ENCODE peak calls at places on chromosomes 3 and 15, in six cellular contexts. B, V, P, J, Z and D are unnamed samples.

GRCh38 chr15:59124261-59124660 is 19.3 kb downstream of the CCNB2 start:
- DNase-seq in B (no peak), V (peak; percentile 31), P (no peak), J (no peak), Z (no peak), D (peak; percentile 73)

GRCh38 chr15:57379487-57379886 is 3.2 kb downstream of the CGNL1 start:
- DNase-seq in B (no peak), V (no peak), P (no peak), J (no peak), Z (no peak), D (no peak)

GRCh38 chr3:14425574-14426304 is 23.3 kb downstream of the SLC6A6 start:
- DNase-seq in B (no peak), V (peak; percentile 54), P (no peak), J (no peak), Z (peak; percentile 55), D (no peak)

GRCh38 chr15:42591238-42591936 is 16.0 kb downstream of the STARD9 start:
- DNase-seq in B (no peak), V (no peak), P (no peak), J (peak; percentile 64), Z (no peak), D (peak; percentile 30)

GRCh38 chr3:126343675-126344074 is 13.5 kb downstream of the KLF15 start:
- DNase-seq in B (peak; percentile 8), V (peak; percentile 12), P (no peak), J (no peak), Z (peak; percentile 43), D (no peak)

GRCh38 chr3:51711352-51712019 is 4.6 kb downstream of the GRM2 start:
- DNase-seq in B (no peak), V (no peak), P (no peak), J (no peak), Z (no peak), D (no peak)

GRCh38 chr3:125110876-125111480 is 55.2 kb upstream of the HEG1 start:
- DNase-seq in B (no peak), V (no peak), P (no peak), J (no peak), Z (no peak), D (no peak)

GRCh38 chr3:158097141-158097540 is 9.1 kb downstream of the SHOX2 start:
- DNase-seq in B (no peak), V (no peak), P (no peak), J (no peak), Z (no peak), D (no peak)

GRCh38 chr15:99441427-99441766 is 124.4 kb upstream of the MEF2A start:
- DNase-seq in B (no peak), V (no peak), P (no peak), J (no peak), Z (no peak), D (no peak)

GRCh38 chr3:151439652-151440125 is 21.2 kb downstream of the IGSF10 start:
- DNase-seq in B (no peak), V (no peak), P (peak; percentile 54), J (peak; percentile 79), Z (no peak), D (peak; percentile 40)

GRCh38 chr3:39267631-39268553 is 11.9 kb downstream of the CX3CR1 start:
- DNase-seq in B (no peak), V (no peak), P (no peak), J (no peak), Z (no peak), D (no peak)

GRCh38 chr15:98548172-98548971 is 100.0 kb upstream of the IGF1R start:
- DNase-seq in B (peak; percentile 71), V (peak; percentile 64), P (peak; percentile 60), J (peak; percentile 74), Z (peak; percentile 84), D (peak; percentile 72)

GRCh38 chr15:98903377-98904018 is 104.1 kb downstream of the PGPEP1L start:
- DNase-seq in B (no peak), V (no peak), P (no peak), J (peak; percentile 2), Z (no peak), D (no peak)

GRCh38 chr3:129419476-129419875 is 9.0 kb downstream of the EFCAB12 start:
- DNase-seq in B (no peak), V (no peak), P (no peak), J (no peak), Z (no peak), D (no peak)

GRCh38 chr3:159996018-159996417 is 7.4 kb downstream of the IL12A start:
- DNase-seq in B (no peak), V (no peak), P (no peak), J (no peak), Z (no peak), D (no peak)

GRCh38 chr3:146550743-146551510 is 6.5 kb upstream of the PLSCR1 start:
- DNase-seq in B (no peak), V (no peak), P (peak; percentile 62), J (peak; percentile 13), Z (no peak), D (no peak)

GRCh38 chr15:39881790-39882189 is 38.3 kb downstream of the GPR176 start:
- DNase-seq in B (no peak), V (no peak), P (no peak), J (no peak), Z (no peak), D (no peak)

GRCh38 chr3:141840737-141841544 is 35.5 kb upstream of the ATP1B3 start:
- DNase-seq in B (no peak), V (no peak), P (no peak), J (no peak), Z (no peak), D (no peak)

GRCh38 chr3:59839283-59839682 is 789.5 kb upstream of the CFAP20DC start:
- DNase-seq in B (no peak), V (no peak), P (no peak), J (no peak), Z (no peak), D (no peak)

GRCh38 chr3:36743821-36744220 is 20.5 kb downstream of the DCLK3 start:
- DNase-seq in B (no peak), V (no peak), P (no peak), J (no peak), Z (no peak), D (no peak)

GRCh38 chr15:58513681-58514336 is 82.0 kb downstream of the LIPC start:
- DNase-seq in B (no peak), V (no peak), P (no peak), J (no peak), Z (no peak), D (no peak)

GRCh38 chr3:48460517-48460902 is 14.0 kb downstream of the ATRIP start:
- DNase-seq in B (no peak), V (no peak), P (no peak), J (no peak), Z (no peak), D (no peak)

GRCh38 chr3:66121288-66121687 is 82.6 kb upstream of the MAGI1 start:
- DNase-seq in B (no peak), V (no peak), P (no peak), J (no peak), Z (no peak), D (no peak)

GRCh38 chr3:35200056-35200455 is 439.3 kb upstream of the ARPP21 start:
- DNase-seq in B (no peak), V (no peak), P (no peak), J (peak; percentile 6), Z (no peak), D (no peak)

GRCh38 chr3:44411031-44411645 is 66.3 kb downstream of the ZNF445 start:
- DNase-seq in B (no peak), V (no peak), P (no peak), J (no peak), Z (no peak), D (no peak)

GRCh38 chr15:91566116-91566515 is 287.4 kb upstream of the SLCO3A1 start:
- DNase-seq in B (no peak), V (no peak), P (no peak), J (no peak), Z (no peak), D (no peak)

GRCh38 chr15:25439456-25439836 is 622 bp upstream of the UBE3A start:
- DNase-seq in B (no peak), V (no peak), P (no peak), J (peak; percentile 51), Z (no peak), D (peak; percentile 45)

GRCh38 chr15:56919708-56920637 is 1.5 kb downstream of the TCF12 start:
- DNase-seq in B (peak; percentile 19), V (no peak), P (no peak), J (peak; percentile 60), Z (peak; percentile 53), D (peak; percentile 48)

GRCh38 chr3:30544811-30545210 is 61.6 kb upstream of the TGFBR2 start:
- DNase-seq in B (no peak), V (no peak), P (peak; percentile 14), J (no peak), Z (no peak), D (no peak)

GRCh38 chr3:31890742-31891469 is 90.2 kb downstream of the OSBPL10 start:
- DNase-seq in B (no peak), V (no peak), P (no peak), J (no peak), Z (no peak), D (no peak)

GRCh38 chr3:14537590-14538450 is 2.3 kb downstream of the GRIP2 start:
- DNase-seq in B (peak; percentile 56), V (no peak), P (no peak), J (no peak), Z (peak; percentile 66), D (no peak)

GRCh38 chr3:139121513-139122220 is 77.0 kb upstream of the PRR23C start:
- DNase-seq in B (no peak), V (peak; percentile 56), P (no peak), J (no peak), Z (no peak), D (peak; percentile 85)

GRCh38 chr3:18445421-18446066 is 20.4 kb upstream of the SATB1 start:
- DNase-seq in B (no peak), V (no peak), P (no peak), J (peak; percentile 14), Z (peak; percentile 33), D (peak; percentile 41)

GRCh38 chr15:95603802-95604201 is 726.7 kb upstream of the NR2F2 start:
- DNase-seq in B (no peak), V (no peak), P (no peak), J (no peak), Z (no peak), D (no peak)

GRCh38 chr3:42846682-42847522 is 28.8 kb downstream of the CYP8B1 start:
- DNase-seq in B (no peak), V (no peak), P (no peak), J (no peak), Z (peak; percentile 64), D (no peak)

GRCh38 chr15:39363761-39364586 is 216.9 kb upstream of the THBS1 start:
- DNase-seq in B (no peak), V (no peak), P (no peak), J (peak; percentile 9), Z (no peak), D (no peak)